ENCODE peak calls at places on chromosome 7, in four cellular contexts. P is K562, D is A549, O is GM12878. Q is an unnamed sample.

GRCh38 chr7:5356751-5357119 is 66.9 kb downstream of the TNRC18 start:
- DNase-seq in P (no peak), D (no peak), O (no peak), Q (no peak)

GRCh38 chr7:151012921-151013347 is 11.4 kb downstream of the ATG9B start:
- DNase-seq in P (peak), D (peak), O (no peak), Q (peak)

GRCh38 chr7:115851291-115851690 is 179.3 kb downstream of the TFEC start:
- DNase-seq in P (no peak), D (peak), O (no peak), Q (peak)

GRCh38 chr7:18494821-18495408 is 634 bp upstream of the HDAC9 start:
- DNase-seq in P (no peak), D (no peak), O (no peak), Q (peak)

GRCh38 chr7:90067171-90067570 is 87.1 kb upstream of the STEAP1 start:
- DNase-seq in P (no peak), D (no peak), O (no peak), Q (no peak)

GRCh38 chr7:140384894-140385650 is 13.3 kb downstream of the SLC37A3 start:
- DNase-seq in P (no peak), D (no peak), O (no peak), Q (no peak)

GRCh38 chr7:73482746-73483145 is 39.3 kb downstream of the BAZ1B start:
- DNase-seq in P (no peak), D (no peak), O (no peak), Q (no peak)

GRCh38 chr7:40808409-40808942 is 673.7 kb downstream of the SUGCT start:
- DNase-seq in P (no peak), D (peak), O (no peak), Q (no peak)

GRCh38 chr7:1040790-1041189 is 3.6 kb upstream of the GPR146 start:
- DNase-seq in P (peak), D (no peak), O (no peak), Q (no peak)

GRCh38 chr7:153948055-153948454 is 104.1 kb upstream of the DPP6 start:
- DNase-seq in P (no peak), D (no peak), O (no peak), Q (no peak)

GRCh38 chr7:38142736-38143135 is 35.3 kb upstream of the STARD3NL start:
- DNase-seq in P (no peak), D (no peak), O (peak), Q (no peak)

GRCh38 chr7:19175241-19175640 is 30.0 kb upstream of the FERD3L start:
- DNase-seq in P (no peak), D (no peak), O (no peak), Q (no peak)

GRCh38 chr7:5248201-5248885 is 34.4 kb upstream of the SLC29A4 start:
- DNase-seq in P (peak), D (no peak), O (no peak), Q (no peak)

GRCh38 chr7:131583430-131583829 is 27.0 kb upstream of the PODXL start:
- DNase-seq in P (no peak), D (no peak), O (no peak), Q (no peak)

GRCh38 chr7:3154881-3155494 is 111.3 kb upstream of the CARD11 start:
- DNase-seq in P (peak), D (peak), O (peak), Q (peak)

GRCh38 chr7:92058899-92059298 is 75.4 kb downstream of the CYP51A1 start:
- DNase-seq in P (no peak), D (no peak), O (no peak), Q (no peak)

GRCh38 chr7:92056276-92056675 is 78.0 kb downstream of the CYP51A1 start:
- DNase-seq in P (no peak), D (no peak), O (no peak), Q (no peak)

GRCh38 chr7:92061154-92061553 is 73.1 kb downstream of the CYP51A1 start:
- DNase-seq in P (no peak), D (no peak), O (no peak), Q (peak)

GRCh38 chr7:92057375-92057774 is 76.9 kb downstream of the CYP51A1 start:
- DNase-seq in P (no peak), D (no peak), O (no peak), Q (peak)

GRCh38 chr7:92058040-92058439 is 76.2 kb downstream of the CYP51A1 start:
- DNase-seq in P (no peak), D (no peak), O (peak), Q (peak)
- TF ChIP-seq MYC in P (no peak), D (no peak), O (no peak), Q (no peak)

GRCh38 chr7:36538126-36538525 is 148.5 kb downstream of the ANLN start:
- DNase-seq in P (no peak), D (no peak), O (no peak), Q (no peak)
- TF ChIP-seq MYC in P (no peak), D (no peak), O (no peak), Q (no peak)

DNA sequence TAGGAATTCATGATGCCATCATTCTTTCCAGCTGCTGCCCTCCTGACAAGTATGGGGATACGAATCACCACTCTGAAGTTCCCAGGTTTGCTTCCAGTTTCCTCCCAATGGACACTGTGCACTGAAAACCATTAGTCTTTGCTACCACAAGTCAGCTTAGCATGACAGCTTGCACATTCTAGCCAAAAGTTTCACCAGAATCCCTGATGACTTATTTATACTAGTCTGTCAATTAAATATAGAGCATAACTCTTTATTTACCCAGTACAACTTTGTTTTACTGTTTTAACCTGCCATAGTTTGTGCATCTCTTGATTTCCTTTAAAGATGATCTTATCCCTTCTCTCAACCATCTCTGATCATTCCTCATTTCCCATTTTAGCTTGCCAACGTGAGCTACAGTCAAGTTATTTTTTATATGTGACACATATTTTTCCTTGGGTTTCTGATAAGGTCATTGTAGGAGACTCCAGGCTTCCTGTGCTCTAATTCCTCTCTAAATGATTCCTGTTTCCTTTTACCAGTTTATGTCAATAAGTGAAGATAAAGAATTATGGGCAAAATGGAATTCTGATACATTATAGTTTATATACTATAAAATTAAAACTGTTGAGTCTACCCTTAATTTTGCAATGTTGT is 167.5 kb upstream of the MEOX2 start:
- DNase-seq in P (no peak), D (no peak), O (no peak), Q (no peak)
- TF ChIP-seq MYC in P (no peak), D (no peak), O (no peak), Q (no peak)

DNA sequence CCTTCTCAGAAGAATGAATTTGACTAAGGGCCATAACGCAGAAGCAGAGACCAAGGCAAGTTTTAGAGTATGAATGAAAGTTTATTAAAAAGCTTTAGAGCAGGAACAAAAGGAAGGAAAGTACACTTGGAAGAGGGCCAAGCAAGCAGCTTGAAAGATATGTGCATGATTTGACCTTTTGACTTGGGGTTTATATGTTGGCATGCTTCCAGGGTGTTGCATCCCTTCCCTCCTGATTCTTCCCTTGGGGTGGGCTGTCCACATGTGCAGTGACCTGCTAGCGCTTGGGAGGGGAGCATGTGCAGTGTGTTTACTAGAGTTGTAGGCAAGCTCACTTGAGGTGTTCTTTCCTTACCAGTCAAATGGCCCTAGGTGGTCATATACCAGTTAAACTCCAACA is 37.9 kb upstream of the LRRN3 start:
- DNase-seq in P (no peak), D (no peak), O (no peak), Q (no peak)
- TF ChIP-seq MYC in P (no peak), D (no peak), O (no peak), Q (no peak)

GRCh38 chr7:80934286-80934685 is 15.4 kb upstream of the SEMA3C start:
- DNase-seq in P (no peak), D (no peak), O (no peak), Q (no peak)
- TF ChIP-seq MYC in P (no peak), D (no peak), O (no peak), Q (no peak)

GRCh38 chr7:99679032-99679399 is 780 bp downstream of the CYP3A5 start:
- DNase-seq in P (peak), D (peak), O (no peak), Q (peak)

GRCh38 chr7:99674995-99675742 is 4.6 kb downstream of the CYP3A5 start:
- DNase-seq in P (no peak), D (no peak), O (no peak), Q (no peak)

GRCh38 chr7:99677013-99677412 is 2.8 kb downstream of the CYP3A5 start:
- DNase-seq in P (no peak), D (no peak), O (no peak), Q (no peak)

GRCh38 chr7:99677646-99678045 is 2.1 kb downstream of the CYP3A5 start:
- DNase-seq in P (no peak), D (no peak), O (no peak), Q (no peak)

DNA sequence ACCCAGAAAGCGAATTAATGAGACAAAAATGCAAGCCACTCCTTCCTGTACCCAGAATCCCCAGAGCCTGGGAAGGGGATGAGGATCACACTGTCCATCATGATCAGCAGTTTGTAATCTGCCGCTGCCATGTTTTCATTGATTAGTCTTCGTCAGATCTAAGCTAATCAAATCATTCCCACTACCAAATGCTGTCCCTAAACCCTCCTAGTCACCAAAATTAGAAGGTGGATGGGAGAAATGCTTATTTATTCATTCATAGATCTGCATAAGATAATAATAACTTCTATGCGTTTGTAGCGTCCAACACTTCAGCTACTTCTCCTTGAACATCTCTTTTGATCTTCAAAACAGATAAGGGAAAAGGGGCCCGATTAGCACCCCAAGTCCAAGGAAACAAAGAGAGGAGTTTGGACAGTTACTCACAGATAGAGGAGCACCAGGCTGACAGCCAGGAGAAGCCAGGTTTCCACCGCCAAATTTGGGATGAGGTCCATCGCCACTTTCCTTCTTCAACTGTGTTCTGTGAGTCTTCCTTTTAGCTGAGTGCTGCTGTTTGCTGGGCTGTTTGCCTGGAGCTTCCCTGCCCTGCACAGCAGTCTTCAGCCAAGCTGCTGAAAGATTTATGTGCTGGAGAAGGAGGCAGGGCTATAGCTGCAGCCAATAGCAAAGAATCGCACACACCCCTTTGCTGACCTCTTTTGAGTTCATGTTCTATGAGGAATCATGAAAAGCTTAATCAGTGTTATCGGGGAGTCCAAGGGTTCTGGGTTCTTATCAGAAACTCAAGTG is at the start of gene CYP3A5:
- DNase-seq in P (peak), D (peak), O (no peak), Q (peak)
- TF ChIP-seq MYC in P (no peak), D (no peak), O (no peak), Q (no peak)

GRCh38 chr7:149604521-149604920 is 106.9 kb upstream of the ZNF746 start:
- DNase-seq in P (no peak), D (no peak), O (no peak), Q (peak)

GRCh38 chr7:149595078-149595477 is 97.5 kb upstream of the ZNF746 start:
- DNase-seq in P (no peak), D (no peak), O (no peak), Q (no peak)

GRCh38 chr7:149599636-149600206 is 102.1 kb upstream of the ZNF746 start:
- DNase-seq in P (no peak), D (no peak), O (no peak), Q (peak)

GRCh38 chr7:149595541-149595940 is 97.9 kb upstream of the ZNF746 start:
- DNase-seq in P (no peak), D (no peak), O (no peak), Q (no peak)

GRCh38 chr7:149598721-149599308 is 101.2 kb upstream of the ZNF746 start:
- DNase-seq in P (peak), D (peak), O (no peak), Q (peak)
- TF ChIP-seq MYC in P (no peak), D (no peak), O (no peak), Q (no peak)

GRCh38 chr7:27166475-27167169 is 1.3 kb upstream of the HOXA9 start:
- DNase-seq in P (no peak), D (no peak), O (no peak), Q (no peak)
- TF ChIP-seq MYC in P (no peak), D (no peak), O (no peak), Q (no peak)

Q was measured in NB4.